ENCODE peak calls at places on chromosomes 1 and 21, in six cellular contexts. One of them, this sample, is unnamed.
A peak's percentile ranks its signal among the peaks of the same experiment; 100 is the strongest.

GRCh38 chr1:206715552-206716518 is 31.1 kb downstream of the MAPKAPK2 start:
- DNase-seq in DMS153: no peak
- DNase-seq in Ammon's horn: no peak
- DNase-seq in stimulated activated CD4-positive, alpha-beta T cell treated with anti-CD3 and anti-CD28 coated beads, Interleukin-4, amount 100 ng/mL, for 24 hours: no peak
- DNase-seq in renal cortical epithelial cell: no peak
- DNase-seq in NAMALWA: no peak
- DNase-seq in this sample: no peak

GRCh38 chr1:201295861-201296260 is 12.6 kb downstream of the PKP1 start:
- DNase-seq in DMS153: no peak
- DNase-seq in stimulated activated CD4-positive, alpha-beta T cell treated with anti-CD3 and anti-CD28 coated beads, Interleukin-4, amount 100 ng/mL, for 24 hours: no peak
- DNase-seq in Ammon's horn: no peak
- DNase-seq in renal cortical epithelial cell: peak; percentile 65
- DNase-seq in NAMALWA: no peak
- DNase-seq in this sample: peak; percentile 86

GRCh38 chr1:42282024-42282579 is 52.9 kb downstream of the FOXJ3 start:
- DNase-seq in Ammon's horn: no peak
- DNase-seq in NAMALWA: no peak
- DNase-seq in stimulated activated CD4-positive, alpha-beta T cell treated with anti-CD3 and anti-CD28 coated beads, Interleukin-4, amount 100 ng/mL, for 24 hours: no peak
- DNase-seq in renal cortical epithelial cell: peak; percentile 40
- DNase-seq in DMS153: no peak
- DNase-seq in this sample: no peak

GRCh38 chr1:229694053-229694693 is 68.1 kb downstream of the URB2 start:
- DNase-seq in NAMALWA: peak; percentile 69
- DNase-seq in stimulated activated CD4-positive, alpha-beta T cell treated with anti-CD3 and anti-CD28 coated beads, Interleukin-4, amount 100 ng/mL, for 24 hours: no peak
- DNase-seq in DMS153: peak; percentile 83
- DNase-seq in Ammon's horn: peak; percentile 60
- DNase-seq in renal cortical epithelial cell: peak; percentile 54
- DNase-seq in this sample: peak; percentile 77

GRCh38 chr1:159653201-159653600 is 61.2 kb downstream of the CRP start:
- DNase-seq in renal cortical epithelial cell: no peak
- DNase-seq in DMS153: no peak
- DNase-seq in Ammon's horn: no peak
- DNase-seq in stimulated activated CD4-positive, alpha-beta T cell treated with anti-CD3 and anti-CD28 coated beads, Interleukin-4, amount 100 ng/mL, for 24 hours: no peak
- DNase-seq in NAMALWA: no peak
- DNase-seq in this sample: no peak

GRCh38 chr1:237205400-237206064 is 163.5 kb downstream of the RYR2 start:
- DNase-seq in NAMALWA: no peak
- DNase-seq in Ammon's horn: no peak
- DNase-seq in DMS153: no peak
- DNase-seq in renal cortical epithelial cell: no peak
- DNase-seq in stimulated activated CD4-positive, alpha-beta T cell treated with anti-CD3 and anti-CD28 coated beads, Interleukin-4, amount 100 ng/mL, for 24 hours: no peak
- DNase-seq in this sample: peak; percentile 80

GRCh38 chr1:79437540-79437939 is 431.0 kb upstream of the ADGRL4 start:
- DNase-seq in Ammon's horn: no peak
- DNase-seq in renal cortical epithelial cell: no peak
- DNase-seq in NAMALWA: no peak
- DNase-seq in DMS153: no peak
- DNase-seq in stimulated activated CD4-positive, alpha-beta T cell treated with anti-CD3 and anti-CD28 coated beads, Interleukin-4, amount 100 ng/mL, for 24 hours: no peak
- DNase-seq in this sample: no peak

GRCh38 chr1:19644761-19645543 is 841 bp downstream of the NBL1 start:
- DNase-seq in NAMALWA: no peak
- DNase-seq in Ammon's horn: no peak
- DNase-seq in DMS153: no peak
- DNase-seq in renal cortical epithelial cell: no peak
- DNase-seq in stimulated activated CD4-positive, alpha-beta T cell treated with anti-CD3 and anti-CD28 coated beads, Interleukin-4, amount 100 ng/mL, for 24 hours: peak; percentile 60
- DNase-seq in this sample: no peak

GRCh38 chr1:156146006-156146748 is 7.2 kb upstream of the SEMA4A start:
- DNase-seq in stimulated activated CD4-positive, alpha-beta T cell treated with anti-CD3 and anti-CD28 coated beads, Interleukin-4, amount 100 ng/mL, for 24 hours: peak; percentile 55
- DNase-seq in DMS153: peak; percentile 87
- DNase-seq in renal cortical epithelial cell: peak; percentile 95
- DNase-seq in Ammon's horn: peak; percentile 80
- DNase-seq in NAMALWA: peak; percentile 96
- DNase-seq in this sample: peak; percentile 96

GRCh38 chr21:16308269-16308668 is 578.5 kb downstream of the USP25 start:
- DNase-seq in DMS153: no peak
- DNase-seq in renal cortical epithelial cell: peak; percentile 43
- DNase-seq in Ammon's horn: peak; percentile 34
- DNase-seq in stimulated activated CD4-positive, alpha-beta T cell treated with anti-CD3 and anti-CD28 coated beads, Interleukin-4, amount 100 ng/mL, for 24 hours: no peak
- DNase-seq in NAMALWA: peak; percentile 19
- DNase-seq in this sample: peak; percentile 12

GRCh38 chr1:180926164-180926981 is 13.7 kb downstream of the KIAA1614 start:
- DNase-seq in Ammon's horn: peak; percentile 81
- DNase-seq in NAMALWA: peak; percentile 58
- DNase-seq in renal cortical epithelial cell: peak; percentile 42
- DNase-seq in DMS153: no peak
- DNase-seq in stimulated activated CD4-positive, alpha-beta T cell treated with anti-CD3 and anti-CD28 coated beads, Interleukin-4, amount 100 ng/mL, for 24 hours: no peak
- DNase-seq in this sample: no peak

GRCh38 chr1:6695861-6696260 is 5.8 kb downstream of the DNAJC11 start:
- DNase-seq in renal cortical epithelial cell: no peak
- DNase-seq in Ammon's horn: no peak
- DNase-seq in NAMALWA: no peak
- DNase-seq in DMS153: no peak
- DNase-seq in stimulated activated CD4-positive, alpha-beta T cell treated with anti-CD3 and anti-CD28 coated beads, Interleukin-4, amount 100 ng/mL, for 24 hours: no peak
- DNase-seq in this sample: no peak

GRCh38 chr1:10793129-10793651 is 3.3 kb downstream of the CASZ1 start:
- DNase-seq in DMS153: peak; percentile 53
- DNase-seq in stimulated activated CD4-positive, alpha-beta T cell treated with anti-CD3 and anti-CD28 coated beads, Interleukin-4, amount 100 ng/mL, for 24 hours: no peak
- DNase-seq in Ammon's horn: no peak
- DNase-seq in NAMALWA: peak; percentile 60
- DNase-seq in renal cortical epithelial cell: peak; percentile 23
- DNase-seq in this sample: no peak

GRCh38 chr1:181106479-181106878 is 18.0 kb downstream of the IER5 start:
- DNase-seq in DMS153: no peak
- DNase-seq in renal cortical epithelial cell: no peak
- DNase-seq in stimulated activated CD4-positive, alpha-beta T cell treated with anti-CD3 and anti-CD28 coated beads, Interleukin-4, amount 100 ng/mL, for 24 hours: no peak
- DNase-seq in NAMALWA: no peak
- DNase-seq in Ammon's horn: no peak
- DNase-seq in this sample: no peak

GRCh38 chr1:56578664-56578962 is 750 bp downstream of the PLPP3 start:
- DNase-seq in Ammon's horn: no peak
- DNase-seq in stimulated activated CD4-positive, alpha-beta T cell treated with anti-CD3 and anti-CD28 coated beads, Interleukin-4, amount 100 ng/mL, for 24 hours: no peak
- DNase-seq in renal cortical epithelial cell: no peak
- DNase-seq in DMS153: no peak
- DNase-seq in NAMALWA: no peak
- DNase-seq in this sample: no peak